ENCODE peak calls at places on chromosomes 4 and X, in seven cellular contexts. B is ovary, S is testis, N is CD14-positive monocyte, D is astrocyte of the spinal cord, U is thoracic aorta, J is A549. R is an unnamed sample.

GRCh38 chr4:31059753-31060522 is 339.8 kb downstream of the PCDH7 start:
- DNase-seq in J (no peak), N (no peak), S (no peak), U (no peak), B (no peak), D (peak), R (no peak)

GRCh38 chr4:145956288-145956890 is 17.8 kb upstream of the ZNF827 start:
- DNase-seq in N (no peak), J (peak), B (no peak), U (no peak), D (peak), S (peak), R (no peak)

GRCh38 chr4:10298681-10299080 is 158.5 kb downstream of the ZNF518B start:
- DNase-seq in D (no peak), S (no peak), J (no peak), N (no peak), U (no peak), B (no peak), R (no peak)

GRCh38 chrX:136192839-136193414 is 45.6 kb downstream of the FHL1 start:
- DNase-seq in D (peak), B (no peak), S (no peak), J (no peak), N (no peak), U (no peak), R (no peak)

GRCh38 chrX:66674506-66674905 is 35.6 kb upstream of the EDA2R start:
- DNase-seq in B (no peak), S (no peak), N (no peak), U (no peak), J (no peak), D (no peak), R (no peak)

GRCh38 chr4:107600456-107600855 is 119.6 kb downstream of the PAPSS1 start:
- DNase-seq in D (peak), B (no peak), S (no peak), N (no peak), J (no peak), U (no peak), R (no peak)

GRCh38 chr4:69089388-69089787 is 6.9 kb upstream of the UGT2B7 start:
- DNase-seq in S (no peak), J (no peak), B (no peak), N (no peak), D (no peak), U (no peak), R (no peak)

GRCh38 chr4:54217642-54218486 is 11.2 kb upstream of the PDGFRA start:
- DNase-seq in J (peak), S (peak), B (peak), N (peak), U (peak), D (peak), R (no peak)

GRCh38 chr4:37279894-37280592 is 35.5 kb downstream of the NWD2 start:
- DNase-seq in J (no peak), D (no peak), S (no peak), B (no peak), N (no peak), U (no peak), R (no peak)

GRCh38 chrX:132614297-132614696 is 125.5 kb upstream of the MBNL3 start:
- DNase-seq in J (peak), S (peak), U (no peak), D (no peak), N (no peak), B (no peak), R (no peak)

GRCh38 chr4:176635372-176636261 is 157.1 kb downstream of the VEGFC start:
- DNase-seq in D (peak), U (no peak), S (no peak), B (no peak), N (no peak), J (peak), R (peak)

GRCh38 chr4:123346330-123346940 is 50.2 kb upstream of the SPRY1 start:
- DNase-seq in S (no peak), D (no peak), J (no peak), N (no peak), B (no peak), U (no peak), R (no peak)

GRCh38 chr4:79865253-79865652 is 207.8 kb downstream of the ANTXR2 start:
- DNase-seq in U (no peak), J (no peak), D (peak), S (no peak), B (no peak), N (no peak), R (no peak)

GRCh38 chrX:38138157-38138556 is 82.5 kb downstream of the SRPX start:
- DNase-seq in J (no peak), N (no peak), B (no peak), D (no peak), S (no peak), U (no peak), R (no peak)

GRCh38 chr4:123363729-123364128 is 32.9 kb upstream of the SPRY1 start:
- DNase-seq in J (no peak), D (no peak), S (no peak), N (no peak), U (no peak), B (no peak), R (no peak)

GRCh38 chr4:6767725-6768538 is 14.6 kb upstream of the KIAA0232 start:
- DNase-seq in J (no peak), D (no peak), B (no peak), S (peak), N (no peak), U (no peak), R (no peak)

GRCh38 chr4:183362036-183362435 is 39.8 kb upstream of the CLDN24 start:
- DNase-seq in U (no peak), B (no peak), D (no peak), S (no peak), N (no peak), J (no peak), R (no peak)

GRCh38 chr4:37644962-37645361 is 41.2 kb downstream of the RELL1 start:
- DNase-seq in U (no peak), N (no peak), D (peak), B (no peak), J (peak), S (no peak), R (no peak)

GRCh38 chr4:16337936-16338335 is 111.7 kb upstream of the TAPT1 start:
- DNase-seq in D (peak), B (no peak), S (no peak), N (no peak), J (no peak), U (no peak), R (no peak)

GRCh38 chrX:51697397-51697796 is 12.9 kb upstream of the CENPVL1 start:
- DNase-seq in D (no peak), S (no peak), B (no peak), N (no peak), U (no peak), J (no peak), R (no peak)

GRCh38 chrX:124981420-124981819 is 338.3 kb upstream of the TEX13C start:
- DNase-seq in J (no peak), D (no peak), U (no peak), B (no peak), N (no peak), S (no peak), R (no peak)

GRCh38 chr4:8025668-8026067 is 86.0 kb upstream of the AFAP1 start:
- DNase-seq in N (no peak), J (no peak), D (no peak), B (no peak), S (no peak), U (no peak), R (no peak)

GRCh38 chrX:102765794-102766193 is 45.3 kb downstream of the GPRASP3 start:
- DNase-seq in J (peak), S (no peak), B (no peak), N (no peak), U (no peak), D (peak), R (no peak)

GRCh38 chr4:58825278-58825677 is 1715.1 kb upstream of the IGFBP7 start:
- DNase-seq in J (no peak), B (no peak), S (no peak), U (no peak), D (no peak), N (no peak), R (no peak)

GRCh38 chr4:45172636-45173035 is 446.3 kb upstream of the GNPDA2 start:
- DNase-seq in N (peak), U (no peak), B (no peak), D (no peak), S (no peak), J (no peak), R (no peak)

GRCh38 chrX:107721966-107722707 is 53.5 kb downstream of the TSC22D3 start:
- DNase-seq in N (no peak), U (no peak), J (no peak), S (no peak), D (no peak), B (no peak), R (no peak)

GRCh38 chr4:122652379-122652778 is 31.5 kb upstream of the IL21 start:
- DNase-seq in N (no peak), J (peak), B (no peak), D (peak), S (peak), U (no peak), R (no peak)

GRCh38 chr4:97953171-97953570 is 190.1 kb downstream of the STPG2 start:
- DNase-seq in U (no peak), B (no peak), N (no peak), J (no peak), D (no peak), S (no peak), R (no peak)

GRCh38 chr4:109658871-109659410 is 44.3 kb downstream of the CASP6 start:
- DNase-seq in S (no peak), J (peak), B (no peak), D (no peak), U (no peak), N (no peak), R (no peak)

GRCh38 chr4:91525627-91526026 is 778.1 kb upstream of the GRID2 start:
- DNase-seq in N (no peak), J (no peak), B (no peak), U (no peak), S (no peak), D (no peak), R (no peak)

GRCh38 chr4:153705743-153706468 is 21.8 kb downstream of the TLR2 start:
- DNase-seq in B (no peak), N (no peak), D (no peak), J (no peak), S (no peak), U (no peak), R (no peak)

GRCh38 chr4:104677122-104677521 is 182.4 kb upstream of the CXXC4 start:
- DNase-seq in D (peak), N (no peak), J (no peak), S (no peak), B (no peak), U (no peak), R (no peak)

GRCh38 chr4:102503301-102503746 is 2.2 kb downstream of the NFKB1 start:
- DNase-seq in B (no peak), S (no peak), N (no peak), J (peak), U (no peak), D (no peak), R (no peak)

GRCh38 chrX:134236690-134237362 is at the start of gene CCDC160:
- DNase-seq in S (peak), D (peak), U (no peak), B (peak), N (no peak), J (peak), R (no peak)

GRCh38 chrX:16855363-16856075 is 14.6 kb downstream of the RBBP7 start:
- DNase-seq in S (no peak), N (no peak), D (no peak), B (no peak), U (no peak), J (no peak), R (no peak)

GRCh38 chr4:185987976-185988627 is 80.9 kb upstream of the TLR3 start:
- DNase-seq in S (no peak), U (no peak), D (no peak), J (no peak), N (no peak), B (no peak), R (no peak)

GRCh38 chr4:181854142-181854541 is 389.1 kb upstream of the TENM3 start:
- DNase-seq in B (no peak), J (no peak), S (no peak), U (no peak), D (no peak), N (no peak), R (no peak)

GRCh38 chr4:3531306-3531886 is 826 bp downstream of the LRPAP1 start:
- DNase-seq in U (no peak), J (no peak), N (no peak), D (no peak), B (no peak), S (no peak), R (no peak)

GRCh38 chr4:6929735-6930464 is 20.3 kb downstream of the TBC1D14 start:
- DNase-seq in S (peak), N (peak), D (no peak), U (no peak), J (no peak), B (no peak), R (no peak)

GRCh38 chr4:78091534-78091933 is 34.4 kb downstream of the FRAS1 start:
- DNase-seq in N (no peak), B (no peak), S (no peak), D (no peak), U (no peak), J (no peak), R (no peak)

GRCh38 chr4:78092850-78093249 is 35.7 kb downstream of the FRAS1 start:
- DNase-seq in D (no peak), J (no peak), B (no peak), N (no peak), U (no peak), S (no peak), R (no peak)
- TF ChIP-seq CTCF in D (no peak), J (no peak), B (no peak), N (no peak), U (no peak), S (no peak), R (no peak)

DNA sequence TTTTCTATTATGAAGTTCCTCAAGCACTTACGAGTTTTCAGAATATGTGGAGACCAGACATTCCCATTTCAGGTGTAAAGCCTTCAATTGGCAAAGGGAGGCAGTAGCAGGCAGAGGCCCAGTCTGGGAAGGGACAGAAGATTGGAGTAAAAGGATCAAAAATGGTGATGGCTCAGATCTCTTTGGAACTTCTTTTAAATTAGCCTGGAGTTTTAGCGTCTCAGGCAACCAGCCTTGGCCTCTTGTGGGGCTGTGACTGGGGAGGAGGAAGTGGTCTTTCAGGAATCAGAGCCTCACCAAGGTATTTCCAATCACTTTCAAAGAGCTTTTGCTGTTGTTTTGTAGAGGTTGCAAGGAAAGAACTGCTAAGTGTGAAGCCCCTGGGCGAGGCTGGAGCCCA is 239.1 kb downstream of the FRAS1 start:
- DNase-seq in N (no peak), J (no peak), U (no peak), B (no peak), D (no peak), S (no peak), R (no peak)
- TF ChIP-seq CTCF in N (no peak), J (no peak), U (no peak), B (no peak), D (no peak), S (no peak), R (no peak)

GRCh38 chr4:36243355-36244256 is 708 bp downstream of the ARAP2 start:
- DNase-seq in J (peak), B (peak), S (peak), N (no peak), D (peak), U (no peak), R (no peak)

GRCh38 chr4:36249605-36250004 is 5.3 kb upstream of the ARAP2 start:
- DNase-seq in S (no peak), D (no peak), J (no peak), B (no peak), N (no peak), U (no peak), R (no peak)

GRCh38 chr4:36241771-36242170 is 2.5 kb downstream of the ARAP2 start:
- DNase-seq in S (no peak), D (peak), B (no peak), J (no peak), U (no peak), N (no peak), R (no peak)

GRCh38 chr4:36242629-36243354 is 1.5 kb downstream of the ARAP2 start:
- DNase-seq in D (peak), J (no peak), U (no peak), N (no peak), B (no peak), S (peak), R (no peak)

GRCh38 chr4:36244257-36245084 is at the start of gene ARAP2:
- DNase-seq in U (no peak), D (peak), S (peak), J (peak), N (peak), B (peak), R (peak)
- TF ChIP-seq CTCF in U (no peak), D (no peak), S (no peak), J (no peak), N (no peak), B (no peak), R (peak)

GRCh38 chr4:144754562-144755410 is 108.8 kb downstream of the HHIP start:
- DNase-seq in J (peak), S (no peak), D (peak), N (no peak), U (no peak), B (no peak), R (no peak)
- TF ChIP-seq CTCF in J (peak), S (no peak), D (peak), N (no peak), U (no peak), B (no peak), R (peak)

GRCh38 chr4:128298852-128299251 is 11.2 kb upstream of the PGRMC2 start:
- DNase-seq in S (no peak), U (no peak), N (no peak), D (no peak), B (no peak), J (no peak), R (no peak)
- TF ChIP-seq CTCF in S (no peak), U (no peak), N (no peak), D (no peak), B (no peak), J (no peak), R (no peak)

GRCh38 chrX:150085881-150086280 is 147.6 kb upstream of the EOLA2 start:
- DNase-seq in D (peak), S (no peak), N (no peak), U (no peak), J (no peak), B (no peak), R (no peak)
- TF ChIP-seq CTCF in D (no peak), S (no peak), N (no peak), U (no peak), J (no peak), B (no peak), R (no peak)

DNA sequence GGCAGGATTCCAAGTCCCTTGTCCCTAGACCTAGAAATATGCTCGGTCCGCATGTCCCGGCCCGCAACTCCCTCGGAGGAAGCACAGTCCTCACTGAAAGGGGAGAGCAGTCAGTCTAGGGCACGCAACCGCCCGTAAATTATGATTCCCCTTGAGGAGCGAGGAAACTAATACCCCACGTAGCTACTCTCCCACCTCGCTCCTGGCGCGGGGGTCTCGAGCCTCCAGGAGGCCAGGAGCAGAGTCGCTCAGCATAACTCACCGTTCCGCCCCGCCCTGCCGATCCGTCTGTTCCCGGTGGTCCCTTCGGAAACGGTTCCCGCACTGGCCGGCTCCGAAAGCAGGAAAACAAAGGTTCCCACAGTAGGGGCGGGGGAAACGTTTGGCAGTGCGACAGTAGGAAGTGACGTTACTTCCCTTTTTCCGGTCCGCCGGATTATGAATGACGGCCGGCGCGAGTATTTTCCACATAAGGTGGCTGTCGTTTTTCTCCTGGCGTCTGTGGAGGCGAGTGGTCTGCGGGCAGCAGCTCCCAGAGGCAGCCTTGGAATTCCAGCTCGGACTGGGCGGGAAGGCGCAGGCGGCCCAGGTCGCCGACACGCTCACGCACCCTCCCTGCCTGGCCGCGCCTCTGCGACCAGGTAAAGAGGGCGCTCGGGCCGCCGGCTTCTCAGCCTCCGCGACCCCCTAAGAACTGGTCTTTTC is at the start of the genes GSTCD and INTS12:
- DNase-seq in B (peak), D (peak), J (peak), U (peak), S (peak), N (peak), R (peak)
- TF ChIP-seq CTCF in B (no peak), D (no peak), J (no peak), U (no peak), S (no peak), N (no peak), R (no peak)

DNA sequence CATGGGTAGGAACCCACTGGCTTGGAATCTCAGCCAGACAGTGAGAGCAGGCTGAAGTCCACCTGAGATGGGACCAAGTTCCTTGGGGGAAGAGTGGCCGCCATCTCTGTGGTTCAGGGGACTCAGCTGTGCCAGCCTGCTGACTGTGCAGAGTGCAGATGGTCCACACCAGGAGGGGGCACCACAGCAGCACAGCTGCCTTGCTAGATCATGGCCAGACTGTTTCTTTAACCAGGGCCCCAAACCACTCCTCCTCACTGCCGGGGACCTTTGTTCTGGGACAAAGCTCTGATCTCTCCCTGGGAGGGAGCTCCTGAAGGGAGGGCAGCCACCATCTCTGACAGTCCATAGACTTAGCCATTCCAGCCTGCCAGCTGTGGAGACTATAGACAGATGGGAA is 2189.6 kb downstream of the PCDH7 start:
- DNase-seq in U (no peak), S (no peak), N (no peak), D (no peak), J (no peak), B (no peak), R (no peak)
- TF ChIP-seq CTCF in U (no peak), S (no peak), N (no peak), D (no peak), J (no peak), B (no peak), R (no peak)

GRCh38 chr4:2363056-2363719 is 55.3 kb downstream of the ZFYVE28 start:
- DNase-seq in B (peak), N (no peak), D (no peak), U (no peak), S (peak), J (no peak), R (no peak)
- TF ChIP-seq CTCF in B (no peak), N (no peak), D (no peak), U (no peak), S (no peak), J (no peak), R (no peak)

GRCh38 chrX:118614150-118614549 is 113.3 kb upstream of the IL13RA1 start:
- DNase-seq in S (no peak), N (no peak), B (no peak), U (no peak), D (no peak), J (no peak), R (no peak)
- TF ChIP-seq CTCF in S (no peak), N (no peak), B (no peak), U (no peak), D (no peak), J (no peak), R (no peak)